ENCODE peak calls at places on chromosomes 11 and 22, in five cellular contexts. S is fibroblast of lung, G is H1, R is keratinocyte, F is HCT116. C is an unnamed sample.

GRCh38 chr11:69131644-69132300 is 24.0 kb upstream of the SMIM38 start:
- DNase-seq in S (peak), G (peak), R (peak), F (peak), C (peak)

GRCh38 chr11:5992604-5993251 is 5.9 kb upstream of the OR52L1 start:
- DNase-seq in S (peak), G (no peak), R (peak), F (peak), C (no peak)

GRCh38 chr11:93515438-93515837 is 27.8 kb downstream of the SMCO4 start:
- DNase-seq in S (no peak), G (no peak), R (no peak), F (no peak), C (no peak)

GRCh38 chr22:46734830-46735453 is 3.1 kb downstream of the CERK start:
- DNase-seq in S (no peak), G (no peak), R (no peak), F (no peak), C (no peak)

GRCh38 chr22:19982991-19983578 is 33.5 kb downstream of the ARVCF start:
- DNase-seq in S (no peak), G (no peak), R (no peak), F (no peak), C (no peak)

GRCh38 chr22:41501209-41501608 is 32.3 kb downstream of the ACO2 start:
- DNase-seq in S (peak), G (no peak), R (no peak), F (no peak), C (no peak)

GRCh38 chr11:87326594-87326993 is 288.9 kb downstream of the TMEM135 start:
- DNase-seq in S (no peak), G (no peak), R (no peak), F (no peak), C (no peak)

GRCh38 chr22:46589141-46589748 is 30.9 kb upstream of the GRAMD4 start:
- DNase-seq in S (no peak), G (no peak), R (no peak), F (no peak), C (no peak)

GRCh38 chr11:113647108-113647507 is 59.0 kb downstream of the TMPRSS5 start:
- DNase-seq in S (no peak), G (no peak), R (no peak), F (no peak), C (no peak)

GRCh38 chr22:39532215-39533071 is at the start of gene RPS19BP1:
- DNase-seq in S (peak), G (peak), R (peak), F (peak), C (peak)

GRCh38 chr11:74453373-74453975 is 13.9 kb downstream of the KCNE3 start:
- DNase-seq in S (peak), G (peak), R (peak), F (peak), C (peak)

GRCh38 chr11:120425527-120425926 is 86.0 kb upstream of the GRIK4 start:
- DNase-seq in S (no peak), G (no peak), R (no peak), F (no peak), C (no peak)

GRCh38 chr11:120420572-120420971 is 84.4 kb downstream of the ARHGEF12 start:
- DNase-seq in S (no peak), G (no peak), R (no peak), F (no peak), C (no peak)

GRCh38 chr11:120424185-120424969 is 87.2 kb upstream of the GRIK4 start:
- DNase-seq in S (no peak), G (no peak), R (no peak), F (no peak), C (no peak)

GRCh38 chr11:120424970-120425332 is 86.6 kb upstream of the GRIK4 start:
- DNase-seq in S (no peak), G (no peak), R (no peak), F (no peak), C (no peak)
- H3K4me2 ChIP-seq in S (peak), G (no peak), R (peak), F (no peak), C (no peak)

GRCh38 chr11:9689721-9690120 is 25.8 kb downstream of the SWAP70 start:
- DNase-seq in S (no peak), G (no peak), R (no peak), F (no peak), C (peak)
- H3K4me2 ChIP-seq in S (no peak), G (no peak), R (peak), F (peak), C (peak)

GRCh38 chr22:24146791-24147353 is 34.4 kb upstream of the SUSD2 start:
- DNase-seq in S (peak), G (no peak), R (no peak), F (no peak), C (peak)

GRCh38 chr22:24146190-24146616 is 35.1 kb upstream of the SUSD2 start:
- DNase-seq in S (peak), G (no peak), R (no peak), F (no peak), C (peak)

GRCh38 chr22:24149191-24149590 is 32.1 kb upstream of the SUSD2 start:
- DNase-seq in S (no peak), G (no peak), R (no peak), F (no peak), C (no peak)

GRCh38 chr22:24147666-24148065 is 33.6 kb upstream of the SUSD2 start:
- DNase-seq in S (no peak), G (no peak), R (no peak), F (no peak), C (no peak)

GRCh38 chr22:24148586-24148985 is 32.7 kb upstream of the SUSD2 start:
- DNase-seq in S (no peak), G (no peak), R (no peak), F (no peak), C (no peak)
- H3K4me2 ChIP-seq in S (no peak), G (no peak), R (no peak), F (no peak), C (no peak)

GRCh38 chr22:43892183-43892894 is 526 bp upstream of the PNPLA5 start:
- DNase-seq in S (no peak), G (no peak), R (no peak), F (no peak), C (no peak)
- H3K4me2 ChIP-seq in S (peak), G (peak), R (no peak), F (peak), C (peak)